ENCODE peak calls at places on chromosomes 5 and 9, in six cellular contexts. One of them, this sample, is unnamed. For H3K4me1, the result is how much of the 10 kb centered on the place peaks cover.

GRCh38 chr5:138033916-138034315 is 1.0 kb upstream of the FAM13B start:
- DNase-seq in heart right ventricle: no peak
- DNase-seq in A673: no peak
- DNase-seq in H9: no peak
- DNase-seq in foreskin keratinocyte: no peak
- DNase-seq in left lung: no peak
- DNase-seq in this sample: no peak

GRCh38 chr5:24823625-24824024 is 178.8 kb upstream of the CDH10 start:
- DNase-seq in heart right ventricle: no peak
- DNase-seq in A673: no peak
- DNase-seq in H9: peak
- DNase-seq in foreskin keratinocyte: peak
- DNase-seq in left lung: no peak
- DNase-seq in this sample: no peak

GRCh38 chr5:178630475-178630930 is 3.7 kb upstream of the CLK4 start:
- DNase-seq in heart right ventricle: no peak
- DNase-seq in A673: no peak
- DNase-seq in H9: no peak
- DNase-seq in foreskin keratinocyte: peak
- DNase-seq in left lung: no peak
- DNase-seq in this sample: no peak

GRCh38 chr9:21334969-21335632 is at the start of gene KLHL9:
- DNase-seq in heart right ventricle: peak
- DNase-seq in A673: peak
- DNase-seq in H9: peak
- DNase-seq in foreskin keratinocyte: peak
- DNase-seq in left lung: peak
- DNase-seq in this sample: peak

GRCh38 chr5:62286834-62287611 is 19.0 kb upstream of the KIF2A start:
- DNase-seq in heart right ventricle: no peak
- DNase-seq in A673: no peak
- DNase-seq in H9: no peak
- DNase-seq in foreskin keratinocyte: no peak
- DNase-seq in left lung: no peak
- DNase-seq in this sample: no peak

GRCh38 chr9:22395585-22396205 is 50.9 kb upstream of the DMRTA1 start:
- DNase-seq in heart right ventricle: no peak
- DNase-seq in A673: no peak
- DNase-seq in H9: no peak
- DNase-seq in foreskin keratinocyte: peak
- DNase-seq in left lung: no peak
- DNase-seq in this sample: no peak

GRCh38 chr9:138060365-138060764 is 182.8 kb downstream of the CACNA1B start:
- DNase-seq in heart right ventricle: no peak
- DNase-seq in A673: no peak
- DNase-seq in H9: no peak
- DNase-seq in foreskin keratinocyte: no peak
- DNase-seq in left lung: peak
- DNase-seq in this sample: no peak

GRCh38 chr9:98357921-98358535 is 102.6 kb upstream of the TBC1D2 start:
- DNase-seq in heart right ventricle: no peak
- DNase-seq in A673: no peak
- DNase-seq in H9: no peak
- DNase-seq in foreskin keratinocyte: no peak
- DNase-seq in left lung: no peak
- DNase-seq in this sample: no peak

GRCh38 chr9:113888361-113888760 is 12.3 kb downstream of the ZNF618 start:
- DNase-seq in heart right ventricle: no peak
- DNase-seq in A673: no peak
- DNase-seq in H9: no peak
- DNase-seq in foreskin keratinocyte: no peak
- DNase-seq in left lung: no peak
- DNase-seq in this sample: no peak

GRCh38 chr5:164054461-164054860 is 549.0 kb downstream of the MAT2B start:
- DNase-seq in heart right ventricle: no peak
- DNase-seq in A673: no peak
- DNase-seq in H9: no peak
- DNase-seq in foreskin keratinocyte: no peak
- DNase-seq in left lung: no peak
- DNase-seq in this sample: no peak

GRCh38 chr9:96858018-96858573 is 3.8 kb upstream of the ZNF782 start:
- DNase-seq in heart right ventricle: no peak
- DNase-seq in A673: no peak
- DNase-seq in H9: no peak
- DNase-seq in foreskin keratinocyte: peak
- DNase-seq in left lung: no peak
- DNase-seq in this sample: no peak

DNA sequence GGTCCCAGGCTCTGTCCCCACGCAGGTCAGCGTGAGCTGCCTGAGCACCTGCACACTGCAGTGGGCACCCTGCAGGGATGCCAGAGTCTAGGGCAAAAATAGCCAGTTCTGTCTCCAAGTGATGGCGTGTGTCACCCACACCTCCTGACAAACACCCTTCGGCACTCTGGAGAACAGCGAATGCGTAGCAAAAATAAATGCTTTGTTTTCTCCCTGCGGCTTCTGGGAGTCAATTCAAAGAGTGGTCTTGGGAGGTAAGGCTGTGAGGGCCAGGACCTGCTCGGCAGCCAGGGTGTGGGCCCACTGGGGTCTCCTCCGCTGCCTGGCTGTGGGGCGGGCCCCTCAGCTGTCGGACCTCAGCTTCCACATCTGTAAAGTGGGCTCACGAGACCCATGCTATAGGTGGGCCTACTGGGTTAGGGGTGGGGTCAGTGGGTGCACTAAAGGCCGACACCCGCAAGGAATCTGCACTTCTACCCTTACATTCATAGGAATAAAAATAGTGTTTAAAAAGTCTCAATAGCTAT is 37.4 kb downstream of the RASGEF1C start:
- DNase-seq in heart right ventricle: no peak
- DNase-seq in A673: no peak
- DNase-seq in H9: no peak
- DNase-seq in foreskin keratinocyte: no peak
- DNase-seq in left lung: no peak
- DNase-seq in this sample: no peak
- H3K27ac ChIP-seq in heart right ventricle: no peak
- H3K27ac ChIP-seq in A673: no peak
- H3K27ac ChIP-seq in H9: no peak
- H3K27ac ChIP-seq in foreskin keratinocyte: no peak
- H3K27ac ChIP-seq in left lung: no peak
- H3K27ac ChIP-seq in this sample: no peak

GRCh38 chr5:43416988-43417394 is 4.8 kb upstream of the CCL28 start:
- DNase-seq in heart right ventricle: no peak
- DNase-seq in A673: no peak
- DNase-seq in H9: no peak
- DNase-seq in foreskin keratinocyte: no peak
- DNase-seq in left lung: no peak
- DNase-seq in this sample: no peak

GRCh38 chr5:43411489-43411888 is 702 bp downstream of the CCL28 start:
- DNase-seq in heart right ventricle: no peak
- DNase-seq in A673: no peak
- DNase-seq in H9: no peak
- DNase-seq in foreskin keratinocyte: no peak
- DNase-seq in left lung: no peak
- DNase-seq in this sample: no peak

GRCh38 chr5:43412151-43412550 is at the start of gene CCL28:
- DNase-seq in heart right ventricle: no peak
- DNase-seq in A673: no peak
- DNase-seq in H9: no peak
- DNase-seq in foreskin keratinocyte: no peak
- DNase-seq in left lung: no peak
- DNase-seq in this sample: no peak

GRCh38 chr5:43416233-43416987 is 4.2 kb upstream of the CCL28 start:
- DNase-seq in heart right ventricle: no peak
- DNase-seq in A673: no peak
- DNase-seq in H9: no peak
- DNase-seq in foreskin keratinocyte: no peak
- DNase-seq in left lung: no peak
- DNase-seq in this sample: no peak

GRCh38 chr5:43413966-43414365 is 1.8 kb upstream of the CCL28 start:
- DNase-seq in heart right ventricle: no peak
- DNase-seq in A673: no peak
- DNase-seq in H9: no peak
- DNase-seq in foreskin keratinocyte: no peak
- DNase-seq in left lung: no peak
- DNase-seq in this sample: no peak
- H3K4me1 ChIP-seq in heart right ventricle: under half
- H3K4me1 ChIP-seq in A673: under half
- H3K4me1 ChIP-seq in H9: under half
- H3K4me1 ChIP-seq in foreskin keratinocyte: under half
- H3K4me1 ChIP-seq in left lung: under half
- H3K4me1 ChIP-seq in this sample: under half

GRCh38 chr5:131528682-131529081 is 106.3 kb downstream of the RAPGEF6 start:
- DNase-seq in heart right ventricle: no peak
- DNase-seq in A673: no peak
- DNase-seq in H9: no peak
- DNase-seq in foreskin keratinocyte: no peak
- DNase-seq in left lung: no peak
- DNase-seq in this sample: no peak

GRCh38 chr5:131534995-131535394 is 100.0 kb downstream of the RAPGEF6 start:
- DNase-seq in heart right ventricle: no peak
- DNase-seq in A673: no peak
- DNase-seq in H9: no peak
- DNase-seq in foreskin keratinocyte: no peak
- DNase-seq in left lung: no peak
- DNase-seq in this sample: no peak

GRCh38 chr5:131533844-131534243 is 101.2 kb downstream of the RAPGEF6 start:
- DNase-seq in heart right ventricle: no peak
- DNase-seq in A673: peak
- DNase-seq in H9: no peak
- DNase-seq in foreskin keratinocyte: no peak
- DNase-seq in left lung: no peak
- DNase-seq in this sample: no peak

GRCh38 chr5:131530706-131531331 is 104.2 kb downstream of the RAPGEF6 start:
- DNase-seq in heart right ventricle: no peak
- DNase-seq in A673: no peak
- DNase-seq in H9: no peak
- DNase-seq in foreskin keratinocyte: no peak
- DNase-seq in left lung: no peak
- DNase-seq in this sample: no peak

DNA sequence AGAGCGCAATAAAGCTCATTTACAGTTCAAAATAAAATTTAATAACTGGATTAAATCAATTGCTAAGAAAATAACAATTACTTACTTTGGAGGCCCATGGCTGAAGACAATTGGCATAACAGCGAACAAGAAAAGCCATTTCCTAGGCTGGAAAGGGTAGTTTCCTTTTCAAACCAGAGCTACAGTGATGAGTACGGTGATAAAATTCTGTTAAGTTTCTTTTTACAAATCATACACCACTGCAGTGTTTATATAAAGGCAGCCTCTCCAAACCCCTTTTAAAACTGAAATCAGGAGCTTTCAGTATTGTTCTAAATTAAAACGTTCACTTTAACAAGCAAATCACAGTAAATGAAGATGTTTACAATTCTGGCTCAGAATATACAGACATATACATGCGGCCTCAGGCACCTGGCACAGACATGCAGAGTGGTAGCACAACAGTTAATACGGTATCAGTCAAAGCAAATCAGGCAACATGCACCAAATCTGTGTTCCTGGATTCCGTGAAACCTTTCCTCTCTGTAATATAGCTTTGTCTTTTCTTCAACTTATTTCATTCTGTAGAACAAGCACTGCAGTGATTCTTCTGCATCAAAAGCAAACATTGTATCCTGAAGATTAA is 102.9 kb downstream of the RAPGEF6 start:
- DNase-seq in heart right ventricle: no peak
- DNase-seq in A673: no peak
- DNase-seq in H9: no peak
- DNase-seq in foreskin keratinocyte: no peak
- DNase-seq in left lung: no peak
- DNase-seq in this sample: no peak
- H3K27ac ChIP-seq in heart right ventricle: peak
- H3K27ac ChIP-seq in A673: no peak
- H3K27ac ChIP-seq in H9: no peak
- H3K27ac ChIP-seq in foreskin keratinocyte: no peak
- H3K27ac ChIP-seq in left lung: peak
- H3K27ac ChIP-seq in this sample: no peak

DNA sequence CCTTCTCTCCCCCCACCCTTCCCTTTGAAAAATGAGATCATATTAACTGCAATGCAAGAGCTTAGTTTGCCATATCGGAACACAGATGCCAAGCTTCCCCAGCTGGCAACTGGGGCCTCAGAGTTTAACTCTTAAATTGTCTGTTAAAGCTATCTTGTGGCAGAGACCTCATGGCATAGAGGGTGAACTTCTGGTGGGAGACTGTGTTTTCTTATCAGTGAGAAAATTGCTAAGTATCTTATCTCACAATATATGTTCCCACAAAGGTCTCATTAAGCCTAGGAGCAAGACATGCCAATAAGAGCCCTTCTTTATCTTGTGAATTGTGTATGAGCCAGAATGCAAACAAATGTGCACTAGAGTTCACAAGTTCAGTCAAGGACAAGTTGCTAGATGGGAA is 12.4 kb downstream of the NFIB start:
- DNase-seq in heart right ventricle: no peak
- DNase-seq in A673: no peak
- DNase-seq in H9: no peak
- DNase-seq in foreskin keratinocyte: no peak
- DNase-seq in left lung: no peak
- DNase-seq in this sample: no peak
- H3K4me1 ChIP-seq in heart right ventricle: half or more
- H3K4me1 ChIP-seq in A673: under half
- H3K4me1 ChIP-seq in H9: under half
- H3K4me1 ChIP-seq in foreskin keratinocyte: under half
- H3K4me1 ChIP-seq in left lung: under half
- H3K4me1 ChIP-seq in this sample: under half

DNA sequence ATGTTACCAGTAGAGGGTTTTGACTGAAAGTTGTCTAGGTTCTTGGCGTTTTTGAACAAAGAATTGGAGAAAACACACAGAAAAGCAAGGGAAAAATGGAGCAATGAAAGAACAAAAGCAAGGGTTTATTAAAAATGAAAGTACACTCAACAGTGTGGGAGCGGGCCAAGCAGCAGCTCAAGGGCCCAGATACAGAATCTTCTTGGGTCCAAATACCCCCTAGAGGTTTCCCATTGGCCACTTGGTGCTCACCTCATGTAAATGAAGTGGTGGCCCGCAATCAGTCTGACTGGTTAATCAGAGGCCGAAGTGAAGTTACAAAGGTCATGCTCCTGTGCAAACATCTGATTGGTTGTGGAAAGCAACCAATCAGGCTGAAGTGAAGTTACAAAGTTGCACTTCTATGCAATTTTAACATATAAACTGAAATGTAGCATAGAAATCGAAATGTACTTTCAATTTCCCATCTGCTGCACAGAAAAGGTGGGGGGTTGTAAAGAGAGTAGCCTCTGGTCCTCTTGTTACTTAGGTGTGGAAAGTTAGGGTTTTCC is 1.9 kb upstream of the GM2A start:
- DNase-seq in heart right ventricle: no peak
- DNase-seq in A673: no peak
- DNase-seq in H9: peak
- DNase-seq in foreskin keratinocyte: no peak
- DNase-seq in left lung: peak
- DNase-seq in this sample: no peak
- H3K27ac ChIP-seq in heart right ventricle: no peak
- H3K27ac ChIP-seq in A673: no peak
- H3K27ac ChIP-seq in H9: no peak
- H3K27ac ChIP-seq in foreskin keratinocyte: no peak
- H3K27ac ChIP-seq in left lung: no peak
- H3K27ac ChIP-seq in this sample: no peak

GRCh38 chr5:124700930-124701458 is 45.4 kb downstream of the ZNF608 start:
- DNase-seq in heart right ventricle: no peak
- DNase-seq in A673: no peak
- DNase-seq in H9: no peak
- DNase-seq in foreskin keratinocyte: no peak
- DNase-seq in left lung: no peak
- DNase-seq in this sample: no peak
- H3K4me1 ChIP-seq in heart right ventricle: half or more
- H3K4me1 ChIP-seq in A673: under half
- H3K4me1 ChIP-seq in H9: under half
- H3K4me1 ChIP-seq in foreskin keratinocyte: under half
- H3K4me1 ChIP-seq in left lung: under half
- H3K4me1 ChIP-seq in this sample: under half